ENCODE peak calls at places on chromosomes 12 and 14, in six cellular contexts. L is epithelial cell of esophagus; D is SW480; Y is stimulated activated CD4-positive, alpha-beta T cell treated with anti-CD3 and anti-CD28 coated beads, Interleukin-12 subunit alpha, Interleukin-12 subunit beta, amount 100 ng/mL, for 4 hours; G is astrocyte of the cerebellum; R is ureter. A is an unnamed sample.

GRCh38 chr12:45583011-45583657 is 146.4 kb upstream of the ARID2 start:
- DNase-seq in L (no peak), D (no peak), Y (no peak), G (no peak), R (no peak), A (no peak)

GRCh38 chr14:68215628-68216027 is 396.0 kb downstream of the RAD51B start:
- DNase-seq in L (no peak), D (no peak), Y (no peak), G (no peak), R (no peak), A (no peak)

GRCh38 chr12:88720785-88721650 is 140.7 kb upstream of the KITLG start:
- DNase-seq in L (peak; percentile 14), D (no peak), Y (no peak), G (no peak), R (no peak), A (no peak)

GRCh38 chr12:121893901-121894540 is 5.4 kb downstream of the PSMD9 start:
- DNase-seq in L (peak; percentile 85), D (peak; percentile 49), Y (no peak), G (peak; percentile 45), R (no peak), A (peak; percentile 65)

GRCh38 chr12:89363582-89363981 is 11.3 kb upstream of the DUSP6 start:
- DNase-seq in L (no peak), D (no peak), Y (no peak), G (no peak), R (no peak), A (no peak)

GRCh38 chr12:75444444-75445136 is 36.0 kb upstream of the GLIPR1 start:
- DNase-seq in L (peak; percentile 70), D (no peak), Y (no peak), G (no peak), R (no peak), A (no peak)

GRCh38 chr12:67593041-67593870 is 55.3 kb upstream of the DYRK2 start:
- DNase-seq in L (peak; percentile 94), D (peak; percentile 33), Y (no peak), G (no peak), R (peak; percentile 81), A (no peak)

GRCh38 chr12:99852666-99853065 is 132.1 kb downstream of the ANKS1B start:
- DNase-seq in L (no peak), D (no peak), Y (no peak), G (no peak), R (no peak), A (no peak)

GRCh38 chr12:121461048-121461447 is 61.1 kb downstream of the RNF34 start:
- DNase-seq in L (no peak), D (no peak), Y (no peak), G (no peak), R (no peak), A (no peak)

GRCh38 chr12:92183575-92183974 is 37.9 kb upstream of the BTG1 start:
- DNase-seq in L (no peak), D (no peak), Y (no peak), G (no peak), R (no peak), A (no peak)

GRCh38 chr12:124633269-124633953 is 66.0 kb upstream of the NCOR2 start:
- DNase-seq in L (peak; percentile 56), D (peak; percentile 97), Y (no peak), G (no peak), R (no peak), A (no peak)

GRCh38 chr14:68747366-68747765 is 45.5 kb downstream of the ZFP36L1 start:
- DNase-seq in L (no peak), D (no peak), Y (no peak), G (no peak), R (no peak), A (no peak)

GRCh38 chr14:61260939-61261776 is 20.0 kb downstream of the TMEM30B start:
- DNase-seq in L (peak; percentile 77), D (peak; percentile 36), Y (no peak), G (peak; percentile 83), R (no peak), A (no peak)

GRCh38 chr12:112971248-112971647 is 7.1 kb upstream of the OAS2 start:
- DNase-seq in L (no peak), D (no peak), Y (no peak), G (no peak), R (no peak), A (no peak)

GRCh38 chr12:67624355-67624754 is 24.2 kb upstream of the DYRK2 start:
- DNase-seq in L (no peak), D (no peak), Y (no peak), G (no peak), R (no peak), A (no peak)

GRCh38 chr14:74645735-74646134 is 33.7 kb upstream of the LTBP2 start:
- DNase-seq in L (no peak), D (no peak), Y (no peak), G (no peak), R (no peak), A (no peak)

GRCh38 chr14:35365130-35366047 is 39.2 kb downstream of the NFKBIA start:
- DNase-seq in L (peak; percentile 93), D (peak; percentile 69), Y (peak; percentile 69), G (no peak), R (peak; percentile 75), A (no peak)

GRCh38 chr12:79420146-79420618 is 270.6 kb downstream of the PAWR start:
- DNase-seq in L (peak; percentile 77), D (peak; percentile 53), Y (no peak), G (peak; percentile 92), R (no peak), A (peak; percentile 8)

GRCh38 chr14:42872775-42873174 is 1266.1 kb downstream of the LRFN5 start:
- DNase-seq in L (no peak), D (no peak), Y (no peak), G (no peak), R (no peak), A (no peak)

GRCh38 chr12:47802312-47802711 is 17.4 kb downstream of the HDAC7 start:
- DNase-seq in L (no peak), D (no peak), Y (no peak), G (no peak), R (no peak), A (no peak)

GRCh38 chr14:92470215-92470614 is 43.4 kb upstream of the RIN3 start:
- DNase-seq in L (peak; percentile 84), D (peak; percentile 97), Y (no peak), G (peak; percentile 53), R (no peak), A (no peak)

GRCh38 chr12:52081263-52081733 is 1.8 kb downstream of the SMIM41 start:
- DNase-seq in L (no peak), D (no peak), Y (no peak), G (no peak), R (no peak), A (no peak)

GRCh38 chr12:108446766-108447165 is 68.3 kb upstream of the FICD start:
- DNase-seq in L (peak; percentile 67), D (no peak), Y (no peak), G (no peak), R (no peak), A (no peak)

GRCh38 chr14:89474464-89474863 is 57.4 kb upstream of the FOXN3 start:
- DNase-seq in L (no peak), D (no peak), Y (no peak), G (no peak), R (no peak), A (no peak)

GRCh38 chr14:54493293-54493692 is 4.5 kb upstream of the GMFB start:
- DNase-seq in L (no peak), D (no peak), Y (no peak), G (no peak), R (no peak), A (no peak)

GRCh38 chr12:42468341-42468821 is 121.2 kb downstream of the PRICKLE1 start:
- DNase-seq in L (no peak), D (no peak), Y (no peak), G (peak; percentile 80), R (no peak), A (no peak)